ENCODE peak calls at places on chromosomes 3 and 15, in six cellular contexts. M is amniotic stem cell; X is effector memory CD8-positive, alpha-beta T cell; K is MCF 10A; H is HL-60; A is kidney tubule cell. I is an unnamed sample.
A peak's percentile ranks its signal among the peaks of the same experiment; 100 is the strongest.

GRCh38 chr3:9211155-9211950 is 38.1 kb downstream of the SRGAP3 start:
- DNase-seq in K (peak; percentile 25), M (no peak), X (no peak), A (peak; percentile 51), H (no peak), I (no peak)

GRCh38 chr15:33934896-33935295 is 33.4 kb upstream of the CHRM5 start:
- DNase-seq in K (no peak), X (no peak), A (no peak), M (no peak), H (no peak), I (no peak)

GRCh38 chr15:65382921-65383320 is 5.1 kb upstream of the IGDCC3 start:
- DNase-seq in H (no peak), M (no peak), A (no peak), X (no peak), K (no peak), I (no peak)

GRCh38 chr3:184563569-184563925 is 2.0 kb downstream of the EPHB3 start:
- DNase-seq in A (no peak), K (no peak), X (no peak), H (no peak), M (no peak), I (no peak)

GRCh38 chr3:22585504-22585903 is 617.6 kb upstream of the UBE2E2 start:
- DNase-seq in K (peak; percentile 75), M (no peak), A (peak; percentile 77), H (no peak), X (no peak), I (no peak)

GRCh38 chr3:17891139-17891850 is 148.9 kb upstream of the TBC1D5 start:
- DNase-seq in A (peak; percentile 64), H (no peak), X (no peak), K (peak; percentile 4), M (no peak), I (no peak)

GRCh38 chr3:9028134-9028533 is 64.9 kb upstream of the RAD18 start:
- DNase-seq in A (no peak), M (no peak), X (no peak), H (no peak), K (peak; percentile 45), I (no peak)

GRCh38 chr3:173065543-173065970 is 75.5 kb downstream of the SPATA16 start:
- DNase-seq in H (no peak), X (no peak), A (peak; percentile 36), K (no peak), M (no peak), I (no peak)

GRCh38 chr3:47348411-47349154 is 32.2 kb upstream of the PTPN23 start:
- DNase-seq in K (no peak), M (no peak), X (no peak), A (no peak), H (no peak), I (no peak)

GRCh38 chr15:39140060-39140604 is 440.7 kb upstream of the THBS1 start:
- DNase-seq in K (peak; percentile 52), A (peak; percentile 62), H (no peak), M (peak; percentile 86), X (no peak), I (no peak)

GRCh38 chr15:31251165-31251564 is 75.5 kb upstream of the KLF13 start:
- DNase-seq in H (no peak), X (no peak), A (no peak), M (no peak), K (no peak), I (no peak)

GRCh38 chr15:70569139-70569717 is 194.1 kb downstream of the UACA start:
- DNase-seq in X (no peak), H (peak; percentile 59), A (peak; percentile 48), K (peak; percentile 91), M (no peak), I (no peak)

GRCh38 chr3:177977381-177978158 is 558.7 kb upstream of the KCNMB2 start:
- DNase-seq in A (peak; percentile 92), K (peak; percentile 61), H (no peak), X (no peak), M (peak; percentile 58), I (no peak)

GRCh38 chr15:95085056-95085455 is 853.7 kb downstream of the MCTP2 start:
- DNase-seq in X (no peak), A (peak; percentile 20), K (no peak), M (no peak), H (no peak), I (no peak)

GRCh38 chr15:39269352-39269751 is 311.5 kb upstream of the THBS1 start:
- DNase-seq in M (no peak), H (no peak), X (no peak), A (no peak), K (no peak), I (no peak)

GRCh38 chr3:151093905-151094304 is 8.4 kb downstream of the MED12L start:
- DNase-seq in H (no peak), A (no peak), K (no peak), X (no peak), M (no peak), I (peak; percentile 4)

GRCh38 chr15:68542771-68543544 is 35.8 kb upstream of the CORO2B start:
- DNase-seq in H (no peak), K (peak; percentile 65), X (no peak), A (peak; percentile 68), M (peak; percentile 44), I (no peak)

I was measured in naive B cell.